ENCODE peak calls at places on chromosomes 12 and 14, in four cellular contexts. V, A, F and P are unnamed samples.

GRCh38 chr12:120690083-120690450 is 3.1 kb downstream of the MLEC start:
- DNase-seq in V (no peak), F (no peak), A (no peak), P (no peak)

GRCh38 chr12:131167334-131167733 is 213.6 kb downstream of the ADGRD1 start:
- DNase-seq in F (peak; percentile 15), A (no peak), V (no peak), P (no peak)

GRCh38 chr12:132772551-132772950 is 10.9 kb upstream of the ANKLE2 start:
- DNase-seq in A (no peak), F (no peak), V (peak; percentile 34), P (no peak)

GRCh38 chr14:57378661-57379060 is 11.7 kb upstream of the NAA30 start:
- DNase-seq in V (no peak), F (peak; percentile 76), A (no peak), P (no peak)

GRCh38 chr12:132154941-132155770 is 10.9 kb downstream of the NOC4L start:
- DNase-seq in A (peak; percentile 45), V (no peak), F (no peak), P (no peak)

GRCh38 chr12:32305163-32305562 is 94.2 kb upstream of the FGD4 start:
- DNase-seq in F (no peak), V (no peak), A (no peak), P (no peak)

GRCh38 chr14:92309968-92310367 is 13.0 kb upstream of the SLC24A4 start:
- DNase-seq in A (no peak), F (no peak), V (no peak), P (no peak)

GRCh38 chr12:31363416-31363809 is 37.5 kb upstream of the SINHCAF start:
- DNase-seq in A (no peak), V (no peak), F (no peak), P (no peak)

GRCh38 chr14:89231426-89232113 is 185.5 kb downstream of the FOXN3 start:
- DNase-seq in F (no peak), V (no peak), A (no peak), P (no peak)

GRCh38 chr12:27252934-27253333 is 8.8 kb downstream of the STK38L start:
- DNase-seq in F (no peak), A (no peak), V (no peak), P (no peak)

GRCh38 chr14:93686313-93686712 is 102.0 kb downstream of the PRIMA1 start:
- DNase-seq in A (no peak), V (no peak), F (peak; percentile 71), P (no peak)

GRCh38 chr14:64674829-64675228 is 29.4 kb upstream of the PLEKHG3 start:
- DNase-seq in V (no peak), F (no peak), A (no peak), P (no peak)

GRCh38 chr14:77140343-77140936 is 1.2 kb downstream of the ZDHHC22 start:
- DNase-seq in V (no peak), A (no peak), F (no peak), P (no peak)
- H3K4me3 ChIP-seq in V (peak overlapping the region; percentile 47), A (no peak overlapping the region), F (peak overlapping the region; percentile 74), P (peak overlapping the region; percentile 31)

DNA sequence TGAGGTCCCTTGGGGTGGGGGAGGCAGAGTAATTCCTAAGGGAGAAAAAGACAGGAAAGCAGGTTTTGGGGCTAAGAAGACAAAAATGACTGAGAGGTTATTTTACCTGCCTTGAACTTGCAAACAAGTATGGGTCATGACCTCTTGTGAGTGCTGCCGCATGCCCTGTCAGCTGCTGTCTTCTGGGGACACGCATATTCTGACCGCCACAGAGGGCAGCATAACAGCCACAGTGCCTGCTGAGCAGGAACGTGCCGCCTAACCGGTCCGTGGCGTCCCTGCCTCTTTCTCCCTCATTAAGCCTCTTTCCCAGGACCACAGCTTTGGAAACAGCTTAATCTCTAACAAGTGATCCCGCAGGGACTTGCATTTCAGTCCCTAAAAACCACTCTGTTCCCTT is 51.3 kb upstream of the KCNA1 start:
- DNase-seq in A (no peak), V (no peak), F (no peak), P (no peak)
- H3K4me3 ChIP-seq in A (no peak overlapping the region), V (no peak overlapping the region), F (no peak overlapping the region), P (no peak overlapping the region)

DNA sequence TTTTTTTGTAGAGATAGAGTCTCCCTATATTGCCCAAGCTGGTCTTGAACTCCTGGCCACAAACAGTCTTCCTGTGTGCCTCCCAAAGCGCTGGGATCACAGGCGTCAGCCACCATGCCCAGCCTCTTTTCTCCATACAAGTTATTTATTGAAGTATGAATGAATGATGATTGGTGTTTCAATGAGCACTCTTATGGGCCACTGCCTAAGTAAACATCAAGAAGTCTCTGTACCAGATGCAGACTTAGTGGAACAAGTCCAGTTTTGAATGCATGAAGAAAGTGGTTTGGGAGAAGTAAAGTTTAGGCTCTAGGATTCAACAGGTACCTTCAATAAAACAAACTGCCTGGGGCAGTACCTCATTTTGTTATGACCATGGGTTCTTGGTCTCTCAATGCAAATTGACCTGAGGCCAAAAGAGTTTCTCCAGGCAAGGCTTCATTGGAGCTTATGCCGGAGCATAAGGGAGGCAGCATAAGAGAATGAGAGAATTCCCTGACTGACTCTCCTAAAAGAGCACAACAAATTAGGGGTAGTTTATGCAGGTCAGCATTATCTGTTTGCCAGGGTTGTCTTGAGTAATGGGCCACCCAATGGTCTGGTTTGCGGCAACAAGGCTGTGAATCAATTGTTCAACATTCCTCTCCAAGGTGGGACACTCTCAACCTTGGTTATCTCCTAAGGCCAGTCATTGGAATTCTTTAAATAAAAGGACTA is 1.1 kb upstream of the GMFB start:
- DNase-seq in A (no peak), V (no peak), F (peak; percentile 44), P (no peak)
- H3K4me3 ChIP-seq in A (no peak overlapping the region), V (peak overlapping the region; percentile 69), F (peak overlapping the region; percentile 80), P (no peak overlapping the region)

GRCh38 chr12:93378373-93379310 is 917 bp downstream of the NUDT4 start:
- DNase-seq in F (peak; percentile 51), V (peak; percentile 37), A (peak; percentile 72), P (no peak)

GRCh38 chr12:93373847-93374723 is 3.6 kb upstream of the NUDT4 start:
- DNase-seq in F (no peak), A (no peak), V (no peak), P (no peak)

GRCh38 chr12:93375906-93376305 is 1.8 kb upstream of the NUDT4 start:
- DNase-seq in A (no peak), V (no peak), F (no peak), P (no peak)

GRCh38 chr12:93377252-93377542 is 528 bp upstream of the NUDT4 start:
- DNase-seq in A (no peak), F (no peak), V (no peak), P (no peak)

DNA sequence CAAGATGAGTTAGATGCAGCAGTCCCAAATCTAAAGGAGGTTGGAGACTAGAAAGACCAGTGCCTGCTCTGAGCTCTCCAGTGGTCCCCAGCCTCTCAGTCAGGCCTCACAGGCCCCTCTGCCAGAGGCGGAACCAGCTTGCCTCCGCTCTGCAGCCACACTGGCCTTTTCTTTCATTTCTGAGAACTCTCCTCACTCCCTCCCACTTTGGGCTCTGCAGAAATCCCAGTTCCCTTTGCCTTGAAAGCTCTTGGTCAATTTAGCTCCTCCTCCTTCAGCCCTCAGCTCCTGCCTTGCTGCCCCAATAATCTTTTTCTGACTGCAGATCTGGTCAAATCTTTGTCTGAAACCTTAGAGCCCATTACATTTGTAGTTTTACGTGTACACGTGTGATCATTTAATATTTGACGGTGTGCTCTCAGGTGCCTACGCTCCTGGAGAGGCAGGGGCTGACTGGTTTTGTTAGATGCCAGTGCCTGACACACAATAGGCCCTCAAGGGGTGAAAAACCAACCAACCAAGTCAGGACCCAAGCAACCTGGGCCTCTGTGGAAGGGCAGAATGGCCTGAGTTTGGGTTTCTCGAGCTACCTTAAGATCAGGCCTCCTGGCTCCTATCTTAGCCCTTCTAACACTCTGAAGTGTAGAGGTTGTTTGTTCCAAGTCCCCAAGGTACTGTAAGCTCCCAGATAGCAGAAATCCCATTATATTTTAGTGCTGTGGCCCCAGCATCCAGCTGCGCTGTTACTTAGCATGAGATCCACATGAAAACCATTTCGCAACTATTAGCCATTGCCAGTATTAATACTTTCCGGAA is 1.1 kb upstream of the NUDT4 start:
- DNase-seq in A (peak; percentile 81), V (no peak), F (peak; percentile 21), P (no peak)
- H3K4me3 ChIP-seq in A (peak overlapping the region; percentile 67), V (peak overlapping the region; percentile 97), F (peak overlapping the region; percentile 74), P (no peak overlapping the region)

GRCh38 chr12:24491968-24492367 is 456.9 kb downstream of the BCAT1 start:
- DNase-seq in A (no peak), V (no peak), F (no peak), P (no peak)
- H3K4me3 ChIP-seq in A (no peak overlapping the region), V (no peak overlapping the region), F (no peak overlapping the region), P (no peak overlapping the region)

DNA sequence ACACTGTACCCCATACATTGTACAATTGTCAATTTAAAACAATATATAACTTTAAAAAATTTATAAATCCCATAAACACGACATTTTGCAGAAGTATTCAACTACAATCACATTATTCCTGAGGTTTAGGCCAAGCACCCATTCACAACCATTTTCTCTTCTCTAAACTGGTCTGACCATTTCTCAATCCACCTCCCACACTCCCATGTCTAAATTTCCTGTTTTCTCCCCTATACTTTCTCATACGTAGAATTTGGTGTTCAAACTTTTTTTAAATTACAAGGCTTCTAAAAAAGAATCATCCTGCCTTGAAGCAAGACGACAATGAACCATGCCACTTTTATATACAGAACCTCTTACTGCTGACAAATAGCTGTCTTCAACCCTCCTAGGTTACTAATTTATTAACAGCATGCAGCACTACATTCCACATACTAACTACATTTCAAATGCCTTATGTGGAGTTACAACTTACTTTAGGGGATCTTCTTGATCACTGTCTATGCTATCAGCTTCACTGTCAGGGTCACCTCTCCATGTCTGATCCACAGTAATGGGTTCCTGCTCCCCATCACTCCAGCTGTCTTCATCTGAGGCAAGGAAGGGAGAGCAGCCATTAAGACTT is 3.4 kb downstream of the KANSL2 start:
- DNase-seq in A (no peak), F (no peak), V (no peak), P (no peak)
- H3K4me3 ChIP-seq in A (no peak overlapping the region), F (peak overlapping the region; percentile 74), V (peak overlapping the region; percentile 71), P (no peak overlapping the region)

GRCh38 chr12:11810962-11811361 is 161.5 kb downstream of the ETV6 start:
- DNase-seq in F (no peak), V (no peak), A (no peak), P (no peak)

GRCh38 chr12:11807453-11807852 is 158.0 kb downstream of the ETV6 start:
- DNase-seq in F (no peak), A (no peak), V (no peak), P (no peak)

GRCh38 chr12:11813422-11813813 is 163.9 kb downstream of the ETV6 start:
- DNase-seq in F (no peak), A (no peak), V (no peak), P (no peak)

GRCh38 chr12:11812558-11813421 is 163.3 kb downstream of the ETV6 start:
- DNase-seq in V (no peak), F (no peak), A (peak; percentile 78), P (peak; percentile 49)

DNA sequence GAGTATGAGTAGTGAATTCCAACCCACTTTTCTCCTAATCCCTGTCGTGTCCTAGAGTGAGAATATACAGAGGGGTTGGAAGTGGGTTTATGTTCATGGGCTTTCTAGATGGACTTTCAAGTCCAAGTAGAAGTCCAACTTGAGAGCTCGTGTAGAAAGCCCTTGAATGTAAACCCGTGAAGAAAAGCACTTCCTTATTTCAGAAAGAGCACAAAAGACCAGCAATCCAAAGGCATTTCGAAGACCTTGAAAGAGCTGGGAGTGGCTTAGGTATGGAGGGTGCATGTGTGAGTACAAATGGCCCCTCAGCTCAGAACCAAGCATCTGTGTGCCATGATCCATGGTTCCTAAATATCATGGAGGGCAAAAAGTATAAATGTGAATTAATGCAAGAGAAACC is 160.7 kb downstream of the ETV6 start:
- DNase-seq in F (no peak), V (no peak), A (no peak), P (no peak)
- H3K4me3 ChIP-seq in F (no peak overlapping the region), V (no peak overlapping the region), A (no peak overlapping the region), P (no peak overlapping the region)